ENCODE peak calls at places on chromosomes 2 and 18, in four cellular contexts. F is H9, T is mesenchymal stem cell, C is H1. W is an unnamed sample.

GRCh38 chr18:36692909-36693308 is 135.9 kb downstream of the TPGS2 start:
- DNase-seq in F (no peak), T (no peak), C (no peak), W (no peak)

GRCh38 chr2:236663671-236664101 is 94.1 kb downstream of the ACKR3 start:
- DNase-seq in F (no peak), T (no peak), C (no peak), W (no peak)

GRCh38 chr2:11157731-11158130 is 2.5 kb downstream of the SLC66A3 start:
- DNase-seq in F (no peak), T (no peak), C (no peak), W (no peak)

GRCh38 chr18:3869848-3870247 is 419.9 kb downstream of the TGIF1 start:
- DNase-seq in F (no peak), T (peak; percentile 65), C (no peak), W (peak; percentile 37)

GRCh38 chr18:41940506-41941215 is 14.4 kb upstream of the PIK3C3 start:
- DNase-seq in F (peak; percentile 33), T (peak; percentile 92), C (peak; percentile 41), W (no peak)

GRCh38 chr18:3233433-3234168 is 13.8 kb upstream of the MYOM1 start:
- DNase-seq in F (no peak), T (no peak), C (no peak), W (no peak)

GRCh38 chr2:42964444-42965081 is 172.2 kb upstream of the HAAO start:
- DNase-seq in F (no peak), T (peak; percentile 79), C (no peak), W (no peak)

GRCh38 chr2:11534078-11534745 is 367 bp downstream of the GREB1 start:
- DNase-seq in F (no peak), T (no peak), C (no peak), W (no peak)

GRCh38 chr2:237207641-237208040 is 122.0 kb downstream of the COPS8 start:
- DNase-seq in F (no peak), T (peak; percentile 66), C (no peak), W (no peak)

DNA sequence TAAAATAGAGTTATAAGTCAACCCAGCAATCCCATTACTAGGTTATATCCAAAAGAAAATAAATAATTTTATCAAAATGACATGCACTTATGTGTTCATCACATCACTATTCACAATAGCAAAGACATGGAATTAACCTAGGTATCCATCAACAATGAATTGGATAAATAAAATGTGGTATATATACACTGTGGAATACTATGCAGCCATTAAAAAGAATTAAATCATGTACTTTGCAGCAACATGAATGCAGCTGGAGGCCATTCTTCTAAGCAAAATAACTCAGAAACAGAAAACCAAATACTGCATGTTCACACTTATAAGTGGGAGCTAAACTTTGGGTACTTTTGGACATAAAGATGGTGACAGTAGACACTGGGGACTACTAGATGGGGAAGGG is 626.0 kb downstream of the ADCYAP1 start:
- DNase-seq in F (no peak), T (no peak), C (no peak), W (no peak)
- H2BK12ac ChIP-seq in F (no peak overlapping the region), T (no peak overlapping the region), C (no peak overlapping the region), W (no peak overlapping the region)

GRCh38 chr2:16870677-16871076 is 205.0 kb upstream of the CYRIA start:
- DNase-seq in F (no peak), T (no peak), C (no peak), W (no peak)
- H2BK15ac ChIP-seq in F (no peak overlapping the region), T (no peak overlapping the region), C (no peak overlapping the region), W (no peak overlapping the region)

GRCh38 chr2:62305421-62306176 is 109.7 kb downstream of the B3GNT2 start:
- DNase-seq in F (no peak), T (peak; percentile 48), C (no peak), W (no peak)
- H2AFZ ChIP-seq in F (no peak overlapping the region), T (no peak overlapping the region), C (no peak overlapping the region), W (no peak overlapping the region)

DNA sequence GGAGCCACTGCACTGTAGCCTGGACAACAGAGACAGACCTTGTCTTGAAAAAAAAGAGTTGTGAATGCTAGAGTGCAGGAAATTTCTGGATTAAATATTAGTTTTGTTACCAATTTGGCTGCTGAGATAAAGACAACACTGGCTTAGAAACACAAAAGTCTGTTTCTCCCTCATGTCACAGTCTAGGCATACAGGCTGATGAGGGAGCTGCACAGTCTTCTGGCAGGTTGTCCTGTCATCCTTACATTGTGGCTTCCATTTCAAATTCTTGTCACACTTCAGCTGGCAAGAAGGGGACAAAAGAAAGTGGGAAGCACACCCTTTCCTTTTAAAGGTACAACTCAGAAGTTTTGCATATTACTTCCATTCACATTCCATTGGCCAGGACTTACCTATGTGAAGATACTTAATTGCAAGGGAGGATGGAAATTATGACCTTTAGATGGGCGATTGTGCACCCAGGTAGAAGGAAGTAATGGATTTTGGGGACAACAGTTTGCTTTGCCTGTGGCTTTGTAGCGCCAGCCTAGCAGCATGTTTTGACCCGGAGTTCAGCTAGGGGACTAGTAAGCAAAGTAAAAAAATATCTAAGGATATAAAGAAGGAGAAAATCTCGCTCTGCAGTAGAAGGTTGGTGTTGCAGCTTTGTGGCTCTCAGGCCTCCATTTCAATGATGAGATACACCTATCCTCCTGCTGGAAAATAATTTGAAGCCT is 55.9 kb downstream of the SPATS2L start:
- DNase-seq in F (no peak), T (no peak), C (no peak), W (no peak)
- H2BK12ac ChIP-seq in F (no peak overlapping the region), T (no peak overlapping the region), C (peak overlapping the region; percentile 13), W (no peak overlapping the region)

GRCh38 chr2:217813828-217814227 is 189.0 kb downstream of the TNS1 start:
- DNase-seq in F (no peak), T (no peak), C (no peak), W (no peak)
- H2BK15ac ChIP-seq in F (no peak overlapping the region), T (no peak overlapping the region), C (no peak overlapping the region), W (no peak overlapping the region)

GRCh38 chr2:109402180-109402579 is 211.6 kb downstream of the SEPTIN10 start:
- DNase-seq in F (no peak), T (peak; percentile 32), C (no peak), W (no peak)

GRCh38 chr2:109402980-109403840 is 210.6 kb downstream of the SEPTIN10 start:
- DNase-seq in F (no peak), T (no peak), C (no peak), W (no peak)

GRCh38 chr2:109405833-109406232 is 207.9 kb downstream of the SEPTIN10 start:
- DNase-seq in F (no peak), T (no peak), C (no peak), W (no peak)

GRCh38 chr2:109404681-109405080 is 209.1 kb downstream of the SEPTIN10 start:
- DNase-seq in F (no peak), T (no peak), C (no peak), W (no peak)

DNA sequence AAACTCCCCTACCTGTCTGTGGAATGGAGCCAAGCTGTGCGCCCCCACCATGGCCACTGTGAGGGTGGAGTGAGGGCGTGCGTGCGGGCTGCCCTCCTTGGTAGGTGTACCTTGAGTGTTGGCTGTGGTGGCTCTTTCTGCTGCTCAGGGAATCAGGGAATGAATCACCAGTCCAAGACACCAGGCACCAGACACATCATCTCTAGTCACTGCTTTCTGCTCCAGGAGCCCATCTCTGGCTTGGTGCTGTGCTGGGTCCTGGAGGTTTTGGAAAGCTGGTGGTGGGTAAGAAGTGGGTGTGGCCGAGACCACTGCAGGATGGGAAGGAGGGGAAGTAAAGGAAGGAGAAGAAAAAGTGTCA is 209.9 kb downstream of the SEPTIN10 start:
- DNase-seq in F (no peak), T (no peak), C (no peak), W (no peak)
- H2AFZ ChIP-seq in F (no peak overlapping the region), T (no peak overlapping the region), C (no peak overlapping the region), W (no peak overlapping the region)

DNA sequence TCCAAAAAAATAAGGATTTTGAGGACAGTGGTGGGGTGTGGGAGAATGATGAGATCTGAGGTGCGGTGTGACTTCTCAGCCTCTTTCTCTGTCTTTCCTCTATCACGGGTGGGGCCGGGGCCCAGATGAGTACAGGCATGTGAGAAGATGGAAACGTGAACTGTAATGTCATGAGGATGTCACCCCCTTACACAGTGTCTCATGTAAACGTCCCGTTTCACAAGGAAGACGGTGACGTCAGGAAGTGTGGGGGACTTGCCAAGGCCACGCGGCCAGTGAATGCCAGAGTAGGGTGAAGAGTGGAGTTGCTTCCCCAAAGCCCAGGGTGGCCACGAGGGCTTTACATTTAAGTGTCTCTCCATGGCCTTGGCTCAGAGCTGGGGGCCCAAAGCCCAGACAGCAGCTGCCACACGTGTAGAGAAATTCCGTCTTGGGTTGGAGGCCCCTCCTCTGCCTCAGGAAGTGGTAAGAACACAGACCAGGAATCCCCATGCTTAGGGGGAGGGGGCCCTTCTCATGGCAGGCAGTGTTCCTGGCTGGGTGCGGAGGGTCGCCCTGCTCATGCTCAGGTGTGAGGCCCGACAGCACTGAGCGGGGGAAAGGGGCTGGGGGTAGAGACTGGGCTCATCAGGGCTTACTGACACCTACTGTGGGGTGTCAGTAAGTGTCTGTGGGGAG is 80.9 kb upstream of the SMAD7 start:
- DNase-seq in F (no peak), T (no peak), C (no peak), W (no peak)
- H2BK12ac ChIP-seq in F (no peak overlapping the region), T (no peak overlapping the region), C (no peak overlapping the region), W (no peak overlapping the region)

W was measured in neuronal stem cell.